ENCODE peak calls at places on chromosomes 6 and 20, in four cellular contexts. N, C, X and E are unnamed samples.

GRCh38 chr6:119207973-119208725 is 129.7 kb upstream of the FAM184A start:
- DNase-seq in C (no peak), N (peak), X (no peak), E (no peak)

GRCh38 chr6:42916288-42916687 is 435 bp downstream of the PTCRA start:
- DNase-seq in C (no peak), X (no peak), N (no peak), E (no peak)

GRCh38 chr6:34680802-34681515 is 15.6 kb downstream of the ILRUN start:
- DNase-seq in N (peak), X (peak), C (no peak), E (no peak)

GRCh38 chr6:118719351-118720124 is 68.1 kb upstream of the CEP85L start:
- DNase-seq in X (no peak), C (peak), N (no peak), E (no peak)

GRCh38 chr6:160042788-160043301 is 74.0 kb downstream of the IGF2R start:
- DNase-seq in N (peak), X (no peak), C (no peak), E (no peak)

GRCh38 chr20:48846516-48847492 is 19.0 kb upstream of the PREX1 start:
- DNase-seq in X (no peak), C (no peak), N (no peak), E (no peak)

GRCh38 chr6:30707281-30707850 is 9.7 kb downstream of the MDC1 start:
- DNase-seq in X (no peak), C (no peak), N (no peak), E (peak)

GRCh38 chr20:38246357-38247165 is 14.0 kb downstream of the KIAA1755 start:
- DNase-seq in C (peak), N (no peak), X (no peak), E (no peak)

GRCh38 chr20:58518896-58519593 is 3.8 kb upstream of the APCDD1L start:
- DNase-seq in C (no peak), N (no peak), X (no peak), E (no peak)

GRCh38 chr6:113450061-113450465 is 407.1 kb upstream of the MARCKS start:
- DNase-seq in N (peak), X (no peak), C (no peak), E (no peak)

GRCh38 chr6:151784441-151785214 is 22.9 kb upstream of the ESR1 start:
- DNase-seq in N (no peak), X (no peak), C (no peak), E (no peak)

GRCh38 chr6:1906625-1907024 is 296.9 kb downstream of the FOXC1 start:
- DNase-seq in X (no peak), N (no peak), C (no peak), E (no peak)

GRCh38 chr6:99522531-99522930 is 7.3 kb upstream of the USP45 start:
- DNase-seq in N (peak), C (no peak), X (no peak), E (no peak)

GRCh38 chr20:53922901-53923314 is 147.5 kb downstream of the BCAS1 start:
- DNase-seq in X (no peak), C (no peak), N (no peak), E (peak)

GRCh38 chr6:14713008-14713452 is 532.8 kb upstream of the JARID2 start:
- DNase-seq in C (peak), X (no peak), N (peak), E (peak)

GRCh38 chr6:43093361-43094289 is 17.5 kb downstream of the PTK7 start:
- DNase-seq in X (no peak), N (peak), C (no peak), E (peak)

GRCh38 chr20:62839261-62839660 is 22.4 kb downstream of the TCFL5 start:
- DNase-seq in C (no peak), X (no peak), N (no peak), E (no peak)

GRCh38 chr6:167394820-167395219 is 69.9 kb downstream of the TTLL2 start:
- DNase-seq in X (no peak), N (no peak), C (no peak), E (no peak)

GRCh38 chr20:43961116-43961515 is 46.5 kb downstream of the TOX2 start:
- DNase-seq in N (no peak), X (no peak), C (no peak), E (no peak)

GRCh38 chr20:49515588-49515987 is 33.1 kb upstream of the KCNB1 start:
- DNase-seq in X (no peak), C (no peak), N (no peak), E (no peak)

GRCh38 chr6:73694711-73695411 is 1.1 kb upstream of the CD109 start:
- DNase-seq in N (peak), C (no peak), X (no peak), E (no peak)

GRCh38 chr6:98835149-98836024 is 1.0 kb downstream of the POU3F2 start:
- DNase-seq in N (no peak), X (no peak), C (no peak), E (no peak)

GRCh38 chr20:34410331-34410730 is 47.3 kb downstream of the ITCH start:
- DNase-seq in X (no peak), N (peak), C (no peak), E (no peak)

GRCh38 chr6:64083261-64083660 is 447.7 kb downstream of the PHF3 start:
- DNase-seq in X (no peak), N (no peak), C (no peak), E (no peak)

GRCh38 chr6:124964084-124964763 is 2.0 kb downstream of the RNF217 start:
- DNase-seq in X (peak), C (peak), N (peak), E (peak)

GRCh38 chr6:138600726-138601125 is 101.4 kb upstream of the NHSL1 start:
- DNase-seq in C (no peak), N (peak), X (no peak), E (no peak)

GRCh38 chr20:12570371-12570770 is 438.4 kb upstream of the SPTLC3 start:
- DNase-seq in N (no peak), C (no peak), X (peak), E (no peak)

GRCh38 chr6:27553123-27553904 is 80.4 kb upstream of the ZNF184 start:
- DNase-seq in N (peak), X (no peak), C (no peak), E (no peak)

GRCh38 chr20:47362361-47363219 is 6.1 kb upstream of the ZMYND8 start:
- DNase-seq in C (no peak), X (no peak), N (no peak), E (no peak)

GRCh38 chr6:159762681-159763293 is 942 bp downstream of the ACAT2 start:
- DNase-seq in N (no peak), C (no peak), X (peak), E (no peak)

GRCh38 chr6:140237251-140237650 is 862.8 kb upstream of the CITED2 start:
- DNase-seq in N (no peak), C (no peak), X (no peak), E (no peak)

GRCh38 chr20:41631826-41632225 is 13.6 kb upstream of the CHD6 start:
- DNase-seq in N (peak), X (peak), C (no peak), E (peak)

GRCh38 chr20:842547-842940 is 9.0 kb downstream of the FAM110A start:
- DNase-seq in C (no peak), X (no peak), N (no peak), E (no peak)

GRCh38 chr20:845967-846893 is 12.7 kb downstream of the FAM110A start:
- DNase-seq in X (no peak), C (no peak), N (no peak), E (no peak)

GRCh38 chr20:843908-844307 is 10.4 kb downstream of the FAM110A start:
- DNase-seq in N (no peak), X (peak), C (no peak), E (no peak)

GRCh38 chr20:845226-845868 is 11.8 kb downstream of the FAM110A start:
- DNase-seq in C (no peak), X (no peak), N (no peak), E (no peak)

DNA sequence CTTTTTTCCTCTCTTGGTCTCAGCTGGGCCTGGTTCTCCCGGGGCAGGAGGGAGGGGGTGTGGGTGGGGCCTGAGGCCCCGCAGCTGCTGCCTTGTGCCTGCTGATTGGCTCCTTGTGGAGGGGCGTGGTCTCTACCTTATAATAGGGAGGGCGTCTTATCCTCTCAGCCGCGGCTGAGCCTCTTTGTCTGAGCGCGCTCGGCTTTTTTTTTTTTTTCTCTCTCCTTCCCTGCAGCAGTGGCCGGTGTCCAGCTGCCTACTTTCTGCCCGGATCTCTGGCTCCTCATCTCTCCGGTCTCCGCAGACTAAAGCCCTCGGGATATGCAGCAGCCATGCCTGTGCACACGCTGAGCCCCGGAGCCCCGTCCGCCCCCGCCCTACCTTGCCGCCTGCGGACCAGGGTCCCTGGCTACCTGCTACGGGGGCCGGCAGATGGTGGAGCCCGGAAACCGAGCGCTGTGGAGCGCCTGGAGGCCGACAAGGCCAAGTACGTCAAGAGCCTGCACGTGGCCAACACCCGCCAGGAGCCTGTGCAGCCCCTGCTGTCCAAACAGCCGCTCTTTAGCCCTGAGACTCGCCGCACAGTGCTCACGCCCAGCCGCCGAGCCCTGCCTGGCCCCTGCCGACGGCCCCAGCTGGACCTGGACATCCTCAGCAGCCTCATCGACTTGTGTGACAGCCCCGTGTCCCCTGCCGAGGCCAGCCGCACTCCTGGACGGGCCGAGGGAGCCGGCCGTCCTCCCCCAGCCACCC is 11.1 kb downstream of the FAM110A start:
- DNase-seq in X (peak), N (peak), C (peak), E (peak)
- H3K4me3 ChIP-seq in X (peak), N (peak), C (peak), E (no peak)

DNA sequence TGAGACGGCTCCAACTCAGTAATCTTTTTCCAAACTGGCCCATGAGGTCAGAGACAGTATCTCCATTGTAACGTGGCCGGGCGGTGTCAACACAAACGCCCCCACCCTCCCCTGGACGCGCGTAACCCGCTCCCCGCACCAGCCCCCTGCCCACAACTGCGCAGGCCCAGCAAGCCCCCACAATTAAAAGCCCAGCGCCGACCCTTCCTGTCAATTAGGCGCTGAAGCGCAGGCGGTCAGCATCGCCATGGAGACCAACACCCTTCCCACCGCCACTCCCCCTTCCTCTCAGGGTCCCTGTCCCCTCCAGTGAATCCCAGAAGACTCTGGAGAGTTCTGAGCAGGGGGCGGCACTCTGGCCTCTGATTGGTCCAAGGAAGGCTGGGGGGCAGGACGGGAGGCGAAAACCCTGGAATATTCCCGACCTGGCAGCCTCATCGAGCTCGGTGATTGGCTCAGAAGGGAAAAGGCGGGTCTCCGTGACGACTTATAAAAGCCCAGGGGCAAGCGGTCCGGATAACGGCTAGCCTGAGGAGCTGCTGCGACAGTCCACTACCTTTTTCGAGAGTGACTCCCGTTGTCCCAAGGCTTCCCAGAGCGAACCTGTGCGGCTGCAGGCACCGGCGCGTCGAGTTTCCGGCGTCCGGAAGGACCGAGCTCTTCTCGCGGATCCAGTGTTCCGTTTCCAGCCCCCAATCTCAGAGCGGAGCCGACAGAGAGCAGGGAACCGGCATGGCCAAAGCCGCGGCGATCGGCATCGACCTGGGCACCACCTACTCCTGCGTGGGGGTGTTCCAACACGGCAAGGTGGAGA is at the start of the genes HSPA1A and HSPA1L:
- DNase-seq in N (peak), C (peak), X (peak), E (peak)
- TF ChIP-seq POLR2A in N (peak), C (peak), X (peak), E (peak)

GRCh38 chr6:21264288-21264818 is 329.2 kb upstream of the SOX4 start:
- DNase-seq in X (no peak), C (no peak), N (no peak), E (no peak)
- H3K27ac ChIP-seq in X (no peak), C (no peak), N (no peak), E (no peak)

DNA sequence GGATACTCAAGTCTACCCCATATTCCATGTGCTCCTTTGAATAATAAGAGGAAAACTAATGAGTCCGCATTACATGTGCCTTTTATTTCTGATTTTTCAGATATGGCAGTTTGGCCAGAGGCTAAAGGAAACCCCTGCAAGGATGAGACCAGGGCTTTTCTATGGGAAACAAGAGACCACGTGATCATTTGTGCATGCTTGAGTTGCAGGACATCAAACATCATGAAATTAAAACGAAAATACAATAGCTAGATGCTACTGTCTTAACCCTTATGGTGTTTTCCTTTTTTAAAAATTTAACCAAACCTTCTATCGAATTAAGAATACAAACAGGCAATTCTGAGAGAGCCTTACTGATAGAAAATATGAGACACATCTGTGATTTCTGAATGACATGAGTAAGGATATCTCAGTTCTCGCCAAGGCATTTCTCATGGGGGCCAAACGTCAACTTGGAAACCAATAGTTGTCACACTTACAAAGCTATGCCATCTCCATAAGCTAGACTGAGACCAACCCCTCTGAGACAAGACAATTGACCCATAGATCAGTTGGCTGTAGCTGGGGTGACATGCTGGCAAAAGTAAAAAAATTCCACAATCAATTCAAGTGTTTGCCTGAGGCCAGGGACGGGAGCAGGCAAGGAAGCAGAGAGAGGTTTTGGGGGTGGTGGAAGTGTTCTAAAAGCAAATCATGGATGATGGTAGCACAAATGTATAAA is 52.8 kb downstream of the RIPOR2 start:
- DNase-seq in C (no peak), N (no peak), X (no peak), E (no peak)
- H3K4me3 ChIP-seq in C (no peak), N (no peak), X (no peak), E (no peak)

GRCh38 chr6:169755162-169755561 is 3.7 kb downstream of the ERMARD start:
- DNase-seq in X (no peak), N (no peak), C (no peak), E (no peak)

GRCh38 chr6:169752074-169752623 is 727 bp downstream of the ERMARD start:
- DNase-seq in N (no peak), C (no peak), X (no peak), E (no peak)

GRCh38 chr6:169746556-169746955 is 4.8 kb downstream of the DYNLT2 start:
- DNase-seq in N (no peak), C (no peak), X (no peak), E (no peak)

GRCh38 chr6:169751242-169752073 is at the start of the genes DYNLT2 and ERMARD:
- DNase-seq in C (peak), N (peak), X (peak), E (peak)
- TF ChIP-seq POLR2A in C (peak), N (peak), X (peak), E (peak)

GRCh38 chr20:1933465-1933870 is 38.3 kb downstream of the SIRPA start:
- DNase-seq in X (no peak), C (peak), N (peak), E (peak)
- H3K27ac ChIP-seq in X (no peak), C (no peak), N (no peak), E (peak)

DNA sequence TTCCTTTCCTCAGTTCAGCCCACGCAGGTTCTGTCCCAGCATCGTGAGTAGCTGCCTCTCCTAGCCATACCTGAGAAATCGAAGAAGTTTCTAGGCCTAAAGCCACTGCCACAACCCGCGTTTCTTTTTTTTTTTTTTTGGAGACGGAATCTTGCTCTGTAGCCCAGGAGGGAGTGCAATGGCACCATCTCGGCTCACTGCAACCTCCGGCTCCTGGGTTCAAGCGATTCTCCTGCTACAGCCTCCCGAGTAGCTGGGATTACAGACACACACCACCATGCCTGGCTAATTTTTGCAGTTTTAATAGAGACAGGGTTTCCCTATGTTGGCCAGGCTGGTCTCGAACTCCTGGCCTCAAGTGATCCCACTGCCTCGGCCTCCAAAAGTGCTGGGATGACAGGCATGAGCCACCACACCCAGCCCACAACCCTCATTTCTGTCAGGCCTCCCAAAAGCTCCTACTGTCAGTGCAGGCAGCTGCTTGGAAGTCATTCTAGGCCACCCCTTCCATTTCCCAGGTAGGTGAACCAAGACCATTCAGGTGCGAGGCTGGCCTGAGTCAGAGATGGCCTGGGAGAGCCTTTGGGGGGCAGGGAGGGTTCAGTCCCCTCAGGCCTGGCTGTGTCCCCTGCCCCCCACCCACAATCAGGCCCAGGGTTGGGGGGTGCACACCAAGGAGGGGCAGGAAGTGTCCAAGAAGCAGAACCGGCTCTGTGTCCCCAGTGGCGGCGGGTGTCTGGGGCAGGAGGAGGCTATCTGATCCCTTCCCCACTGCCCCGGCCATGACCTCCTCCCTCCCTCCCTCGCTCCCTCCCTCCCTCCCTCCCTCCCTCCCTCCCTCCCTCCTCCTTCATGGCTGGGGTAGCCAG is 47.2 kb downstream of the NOL4L start:
- DNase-seq in N (no peak), X (no peak), C (no peak), E (no peak)
- H3K4me3 ChIP-seq in N (no peak), X (peak), C (no peak), E (no peak)

GRCh38 chr20:36862857-36863668 is 12.9 kb upstream of the TLDC2 start:
- DNase-seq in X (no peak), N (no peak), C (no peak), E (no peak)
- TF ChIP-seq POLR2A in X (peak), N (no peak), C (peak), E (no peak)

GRCh38 chr6:134106702-134107101 is 54.3 kb upstream of the SLC2A12 start:
- DNase-seq in X (no peak), N (peak), C (no peak), E (no peak)

GRCh38 chr6:134101479-134101878 is 49.1 kb upstream of the SLC2A12 start:
- DNase-seq in X (no peak), C (no peak), N (no peak), E (no peak)

GRCh38 chr6:134099770-134100169 is 47.3 kb upstream of the SLC2A12 start:
- DNase-seq in N (no peak), X (no peak), C (no peak), E (no peak)

GRCh38 chr6:134105903-134106302 is 53.5 kb upstream of the SLC2A12 start:
- DNase-seq in N (no peak), X (no peak), C (no peak), E (no peak)

DNA sequence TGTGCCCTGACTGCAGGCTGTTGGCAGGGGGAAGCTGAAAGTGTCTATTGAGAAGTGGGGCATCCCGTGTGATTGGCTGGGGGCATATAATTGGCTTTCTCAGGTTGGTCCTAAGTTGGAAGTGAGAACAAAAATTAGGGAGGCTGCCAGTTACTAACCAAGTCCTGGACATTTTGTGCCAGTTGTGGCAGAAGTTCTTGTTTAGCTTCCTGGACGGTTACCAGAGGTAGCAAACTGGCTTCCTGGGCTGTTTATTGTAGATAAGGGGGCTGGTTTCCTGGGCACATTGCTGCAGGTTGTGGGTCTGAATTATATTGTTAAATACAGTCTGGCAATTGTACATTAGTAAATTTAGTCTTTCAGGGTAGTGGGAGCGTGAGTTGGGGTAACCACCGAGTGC is 50.6 kb upstream of the SLC2A12 start:
- DNase-seq in C (no peak), N (no peak), X (no peak), E (no peak)
- H3K27ac ChIP-seq in C (no peak), N (no peak), X (no peak), E (no peak)